ENCODE peak calls at places on chromosomes 6 and 20, in four cellular contexts. G is prostate gland, Y is uterus, J is right cardiac atrium. Z is an unnamed sample. For H3K4me1, the result is how much of the 10 kb centered on the place peaks cover.

GRCh38 chr6:49541210-49541724 is 9.2 kb upstream of the C6orf141 start:
- DNase-seq in G (no peak), Y (no peak), J (no peak), Z (no peak)

GRCh38 chr6:92577077-92577719 is 842.2 kb downstream of the EPHA7 start:
- DNase-seq in Y (no peak), G (no peak), J (peak), Z (no peak)

GRCh38 chr20:52676282-52676995 is 295.7 kb upstream of the TSHZ2 start:
- DNase-seq in J (no peak), G (no peak), Y (no peak), Z (no peak)

GRCh38 chr6:76416821-76417605 is 344.6 kb upstream of the IMPG1 start:
- DNase-seq in Y (no peak), J (no peak), G (peak), Z (no peak)

GRCh38 chr20:62023935-62024334 is 41.7 kb downstream of the TAF4 start:
- DNase-seq in Y (no peak), J (no peak), G (no peak), Z (no peak)

GRCh38 chr6:1761472-1761871 is 151.8 kb downstream of the FOXC1 start:
- DNase-seq in Y (no peak), J (no peak), G (no peak), Z (no peak)

GRCh38 chr6:57177545-57178225 is 5.6 kb downstream of the BAG2 start:
- DNase-seq in G (no peak), J (peak), Y (peak), Z (no peak)

GRCh38 chr6:34517461-34517868 is 38.7 kb downstream of the SPDEF start:
- DNase-seq in G (no peak), J (no peak), Y (no peak), Z (no peak)

GRCh38 chr20:10427060-10427692 is 6.8 kb downstream of the MKKS start:
- DNase-seq in Y (peak), G (peak), J (peak), Z (peak)

GRCh38 chr6:125888989-125889656 is 67.4 kb upstream of the HINT3 start:
- DNase-seq in Y (no peak), J (no peak), G (no peak), Z (peak)

GRCh38 chr20:5848711-5849505 is 98.7 kb downstream of the SHLD1 start:
- DNase-seq in J (no peak), Y (no peak), G (no peak), Z (no peak)

GRCh38 chr6:167980911-167981310 is 16.6 kb upstream of the KIF25 start:
- DNase-seq in J (no peak), Y (no peak), G (no peak), Z (no peak)

GRCh38 chr6:40551966-40552365 is 35.2 kb downstream of the LRFN2 start:
- DNase-seq in J (no peak), G (no peak), Y (no peak), Z (no peak)

GRCh38 chr20:40293740-40294139 is 395.3 kb downstream of the MAFB start:
- DNase-seq in J (no peak), Y (peak), G (no peak), Z (no peak)

GRCh38 chr20:33656010-33656782 is 5.9 kb upstream of the C20orf144 start:
- DNase-seq in Y (no peak), G (no peak), J (peak), Z (no peak)

GRCh38 chr6:35218021-35218420 is 4.3 kb downstream of the SCUBE3 start:
- DNase-seq in G (no peak), J (no peak), Y (no peak), Z (no peak)

GRCh38 chr6:157276731-157277130 is 46.6 kb downstream of the TMEM242 start:
- DNase-seq in G (no peak), J (no peak), Y (no peak), Z (no peak)

GRCh38 chr20:34420146-34420545 is 57.1 kb downstream of the ITCH start:
- DNase-seq in J (no peak), Y (no peak), G (no peak), Z (no peak)

GRCh38 chr6:9537381-9537780 is 877.5 kb downstream of the TFAP2A start:
- DNase-seq in J (no peak), G (no peak), Y (no peak), Z (no peak)

GRCh38 chr20:44495802-44496481 is 20.3 kb downstream of the TTPAL start:
- DNase-seq in J (no peak), G (no peak), Y (peak), Z (no peak)

GRCh38 chr20:44467289-44467883 is 8.3 kb upstream of the TTPAL start:
- DNase-seq in G (no peak), Y (peak), J (peak), Z (no peak)

GRCh38 chr6:111482959-111483735 is at the start of gene REV3L:
- DNase-seq in Y (peak), J (peak), G (peak), Z (peak)

GRCh38 chr20:43751167-43752050 is 24.6 kb upstream of the GTSF1L start:
- DNase-seq in G (no peak), Y (no peak), J (no peak), Z (no peak)

GRCh38 chr6:110329348-110329728 is 28.8 kb downstream of the METTL24 start:
- DNase-seq in J (no peak), G (no peak), Y (peak), Z (no peak)

GRCh38 chr20:44762466-44763140 is 16.9 kb downstream of the KCNK15 start:
- DNase-seq in G (no peak), J (no peak), Y (no peak), Z (no peak)

GRCh38 chr6:32983493-32983848 is 15.1 kb downstream of the BRD2 start:
- DNase-seq in Y (no peak), G (no peak), J (no peak), Z (no peak)

GRCh38 chr20:7703436-7703835 is 236.8 kb downstream of the HAO1 start:
- DNase-seq in J (no peak), Y (no peak), G (no peak), Z (no peak)

GRCh38 chr6:45631396-45631795 is 253.7 kb upstream of the SUPT3H start:
- DNase-seq in G (no peak), Y (no peak), J (no peak), Z (no peak)

GRCh38 chr20:43982886-43983285 is 68.2 kb downstream of the TOX2 start:
- DNase-seq in J (no peak), G (no peak), Y (no peak), Z (no peak)

DNA sequence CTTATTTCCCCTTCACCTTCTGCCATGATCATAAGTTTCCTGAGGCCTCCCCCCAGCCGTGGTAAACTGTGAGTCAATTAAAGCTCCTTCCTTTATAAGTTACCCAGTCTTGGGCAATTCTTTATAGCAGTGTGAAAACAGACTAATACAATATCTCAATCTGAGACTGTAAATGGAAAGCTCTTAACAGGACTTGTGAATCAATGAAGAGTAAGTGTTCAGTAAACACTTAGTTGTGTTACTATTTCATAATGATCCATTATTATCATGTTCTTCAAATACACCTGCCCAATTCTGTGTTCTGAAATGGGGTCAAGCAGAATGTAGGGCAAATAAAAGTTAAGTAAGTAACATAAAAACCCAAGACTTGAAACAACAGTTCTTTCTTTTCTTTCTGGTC is 266.2 kb downstream of the TENT5A start:
- DNase-seq in J (no peak), G (no peak), Y (no peak), Z (no peak)
- H3K4me1 ChIP-seq in J (under half), G (under half), Y (under half), Z (under half)

GRCh38 chr6:127859956-127860355 is 40.9 kb downstream of the THEMIS start:
- DNase-seq in Y (no peak), G (no peak), J (no peak), Z (no peak)

GRCh38 chr6:127854009-127854408 is 46.8 kb downstream of the THEMIS start:
- DNase-seq in J (no peak), Y (no peak), G (no peak), Z (no peak)

GRCh38 chr6:127857051-127857637 is 43.7 kb downstream of the THEMIS start:
- DNase-seq in Y (no peak), G (no peak), J (no peak), Z (no peak)

GRCh38 chr6:127858992-127859391 is 41.9 kb downstream of the THEMIS start:
- DNase-seq in G (no peak), Y (no peak), J (no peak), Z (no peak)

DNA sequence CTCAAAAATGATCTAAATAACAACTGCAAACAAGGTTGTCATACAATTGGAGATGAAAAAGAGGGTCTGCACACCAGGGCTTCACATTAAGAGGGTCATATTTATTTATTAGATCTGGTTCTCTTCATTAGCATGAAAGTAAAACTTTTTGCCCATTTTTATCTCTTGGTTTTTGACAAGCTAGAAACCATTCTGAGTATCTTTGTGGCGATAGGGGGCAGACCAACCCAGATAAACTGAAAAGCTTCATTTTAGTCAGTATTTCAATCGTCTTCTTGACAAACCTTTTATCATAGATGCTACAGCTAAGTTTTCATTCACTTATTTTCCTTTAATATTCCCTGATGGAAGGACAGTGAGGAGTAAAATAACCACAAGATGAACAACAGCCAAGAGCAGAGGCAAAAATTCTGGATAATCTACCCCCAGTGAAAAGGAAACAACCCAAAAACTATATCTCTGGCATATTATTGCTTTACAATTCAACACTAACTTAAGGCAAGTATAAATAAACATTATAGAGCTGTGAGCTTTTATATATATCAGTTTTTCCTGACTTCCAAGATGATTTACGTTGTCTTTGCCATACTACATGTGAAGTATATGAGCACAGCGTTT is 45.2 kb downstream of the THEMIS start:
- DNase-seq in J (no peak), Y (no peak), G (no peak), Z (peak)
- H3K27ac ChIP-seq in J (no peak), Y (no peak), G (no peak), Z (no peak)

GRCh38 chr20:47336013-47336754 is 20.3 kb downstream of the ZMYND8 start:
- DNase-seq in J (peak), Y (peak), G (no peak), Z (no peak)
- H3K4me1 ChIP-seq in J (under half), Y (under half), G (under half), Z (under half)

GRCh38 chr20:51386586-51386985 is 155.9 kb downstream of the NFATC2 start:
- DNase-seq in G (no peak), Y (no peak), J (no peak), Z (no peak)

GRCh38 chr20:51388227-51388626 is 154.3 kb downstream of the NFATC2 start:
- DNase-seq in Y (no peak), J (no peak), G (no peak), Z (no peak)

GRCh38 chr20:51387125-51387865 is 155.2 kb downstream of the NFATC2 start:
- DNase-seq in J (no peak), Y (no peak), G (no peak), Z (no peak)

GRCh38 chr20:51389543-51389924 is 153.0 kb downstream of the NFATC2 start:
- DNase-seq in Y (no peak), J (no peak), G (no peak), Z (no peak)

GRCh38 chr20:51388756-51389542 is 153.6 kb downstream of the NFATC2 start:
- DNase-seq in J (no peak), G (no peak), Y (no peak), Z (no peak)
- H3K27ac ChIP-seq in J (no peak), G (no peak), Y (peak), Z (no peak)